ENCODE peak calls at places on chromosomes 11 and 22, in eight cellular contexts. O is hepatic stellate cell; F is progenitor cell of endocrine pancreas; E is EL; B is stromal cell of bone marrow; I is MM.1S; Q is fibroblast of lung; R is stimulated activated CD8-positive, alpha-beta memory T cell treated with anti-CD3 and anti-CD28 coated beads, Interleukin-4, amount 100 ng/mL, for 1 hour. H is an unnamed sample.

GRCh38 chr22:49925525-49926128 is 7.2 kb downstream of the CRELD2 start:
- DNase-seq in I (peak; percentile 23), O (no peak), F (no peak), R (peak; percentile 50), E (no peak), B (no peak), Q (no peak), H (no peak)

GRCh38 chr11:2204361-2205213 is 33.0 kb upstream of the TH start:
- DNase-seq in R (no peak), B (no peak), Q (no peak), I (no peak), O (no peak), E (no peak), F (peak; percentile 8), H (no peak)

GRCh38 chr11:129743029-129743846 is 72.4 kb upstream of the TMEM45B start:
- DNase-seq in B (no peak), O (no peak), Q (no peak), R (no peak), I (no peak), E (no peak), F (no peak), H (no peak)

GRCh38 chr11:33691051-33691864 is 9.4 kb downstream of the C11orf91 start:
- DNase-seq in O (no peak), F (no peak), B (no peak), R (no peak), E (no peak), I (no peak), Q (no peak), H (no peak)

GRCh38 chr11:68312117-68312779 is at the start of gene LRP5:
- DNase-seq in E (peak; percentile 40), R (no peak), B (no peak), I (peak; percentile 35), O (peak; percentile 70), Q (no peak), F (peak; percentile 37), H (peak; percentile 10)

GRCh38 chr11:59179121-59179520 is 7.2 kb downstream of the DTX4 start:
- DNase-seq in F (no peak), B (no peak), R (no peak), I (no peak), E (no peak), Q (no peak), O (no peak), H (no peak)

GRCh38 chr11:119093951-119094815 is 7.5 kb downstream of the DPAGT1 start:
- DNase-seq in Q (peak; percentile 43), E (peak; percentile 40), F (peak; percentile 33), I (no peak), O (peak; percentile 37), R (peak; percentile 29), B (peak; percentile 12), H (peak; percentile 38)

GRCh38 chr11:64916040-64916847 is 765 bp downstream of the ATG2A start:
- DNase-seq in E (peak; percentile 49), O (peak; percentile 61), B (no peak), Q (peak; percentile 43), R (no peak), I (peak; percentile 63), F (no peak), H (peak; percentile 33)

GRCh38 chr11:65720237-65720934 is at the start of gene RNASEH2C:
- DNase-seq in B (peak; percentile 76), I (peak; percentile 92), R (peak; percentile 54), Q (peak; percentile 84), E (peak; percentile 87), O (peak; percentile 91), F (peak; percentile 59), H (peak; percentile 80)

GRCh38 chr22:44407404-44408226 is 90.4 kb downstream of the RTL6 start:
- DNase-seq in B (no peak), O (no peak), I (no peak), Q (no peak), R (no peak), F (no peak), E (no peak), H (no peak)

GRCh38 chr11:75351541-75352416 is at the start of gene ARRB1:
- DNase-seq in F (peak; percentile 47), E (no peak), B (no peak), Q (peak; percentile 61), I (no peak), R (no peak), O (peak; percentile 77), H (no peak)

GRCh38 chr11:13760115-13760514 is 91.6 kb downstream of the FAR1 start:
- DNase-seq in Q (no peak), F (no peak), E (peak; percentile 58), R (no peak), O (no peak), B (no peak), I (no peak), H (peak; percentile 6)

GRCh38 chr22:43365715-43366440 is 22.7 kb upstream of the SCUBE1 start:
- DNase-seq in F (no peak), I (no peak), Q (no peak), O (no peak), E (no peak), B (no peak), R (no peak), H (no peak)

GRCh38 chr11:112225753-112226061 is 521 bp upstream of the PTS start:
- DNase-seq in Q (no peak), R (no peak), E (peak; percentile 88), B (peak; percentile 55), I (no peak), O (no peak), F (no peak), H (peak; percentile 71)

GRCh38 chr11:71530602-71531001 is 3.5 kb downstream of the KRTAP5-7 start:
- DNase-seq in I (no peak), O (no peak), Q (no peak), B (no peak), R (no peak), E (no peak), F (no peak), H (no peak)

GRCh38 chr11:128914216-128915147 is 23.3 kb downstream of the KCNJ5 start:
- DNase-seq in I (no peak), Q (no peak), B (no peak), E (no peak), R (no peak), O (no peak), F (no peak), H (no peak)

GRCh38 chr11:67441082-67441683 is 2.1 kb downstream of the CORO1B start:
- DNase-seq in B (no peak), I (no peak), O (no peak), R (no peak), Q (no peak), F (no peak), E (no peak), H (no peak)

GRCh38 chr11:24935059-24935458 is 438.2 kb downstream of the LUZP2 start:
- DNase-seq in E (no peak), O (no peak), F (no peak), B (no peak), R (no peak), Q (peak; percentile 76), I (no peak), H (peak; percentile 53)

GRCh38 chr11:71300187-71300586 is 47.8 kb upstream of the SHANK2 start:
- DNase-seq in Q (peak; percentile 40), I (no peak), O (peak; percentile 51), R (no peak), B (no peak), F (no peak), E (no peak), H (no peak)

GRCh38 chr22:50437511-50438304 is 37.1 kb downstream of the SBF1 start:
- DNase-seq in Q (no peak), O (no peak), F (no peak), R (no peak), E (no peak), B (no peak), I (no peak), H (no peak)

GRCh38 chr11:133072366-133072765 is 459.9 kb downstream of the OPCML start:
- DNase-seq in F (no peak), B (no peak), I (no peak), R (no peak), O (no peak), E (no peak), Q (no peak), H (no peak)

GRCh38 chr22:48746789-48747425 is 1080.8 kb downstream of the BRD1 start:
- DNase-seq in R (no peak), Q (no peak), F (peak; percentile 3), E (no peak), I (no peak), O (no peak), B (no peak), H (no peak)

GRCh38 chr11:17421781-17422180 is 33.3 kb upstream of the KCNJ11 start:
- DNase-seq in R (no peak), I (no peak), F (no peak), O (no peak), B (no peak), E (no peak), Q (no peak), H (no peak)

GRCh38 chr11:134124660-134125451 is 56.0 kb downstream of the JAM3 start:
- DNase-seq in R (no peak), F (peak; percentile 45), E (peak; percentile 39), O (peak; percentile 38), I (peak; percentile 19), B (peak; percentile 43), Q (peak; percentile 28), H (peak; percentile 66)

GRCh38 chr22:38474003-38474607 is 6.2 kb downstream of the KDELR3 start:
- DNase-seq in Q (no peak), B (no peak), O (no peak), I (no peak), E (no peak), F (no peak), R (no peak), H (no peak)

GRCh38 chr11:55795256-55795655 is at the start of gene OR5D14:
- DNase-seq in E (no peak), F (no peak), B (no peak), I (no peak), O (no peak), Q (no peak), R (no peak), H (no peak)

GRCh38 chr22:35150163-35151107 is 84.5 kb downstream of the ISX start:
- DNase-seq in I (peak; percentile 44), R (peak; percentile 29), O (peak; percentile 36), E (peak; percentile 56), B (no peak), F (peak; percentile 80), Q (peak; percentile 40), H (peak; percentile 42)

GRCh38 chr22:17159504-17159951 is 451 bp upstream of the HDHD5 start:
- DNase-seq in O (peak; percentile 60), E (peak; percentile 59), B (peak; percentile 6), I (no peak), R (no peak), F (no peak), Q (peak; percentile 38), H (peak; percentile 47)

GRCh38 chr11:78417888-78418583 is 416 bp upstream of the GAB2 start:
- DNase-seq in O (peak; percentile 82), F (peak; percentile 90), R (peak; percentile 56), B (peak; percentile 64), Q (peak; percentile 69), E (peak; percentile 83), I (peak; percentile 84), H (peak; percentile 69)

GRCh38 chr22:32852346-32853251 is 51.1 kb downstream of the TIMP3 start:
- DNase-seq in O (no peak), Q (peak; percentile 46), R (no peak), I (no peak), B (no peak), E (no peak), F (no peak), H (no peak)

GRCh38 chr11:39932996-39933395 is 1526.5 kb downstream of the LRRC4C start:
- DNase-seq in Q (no peak), I (no peak), F (no peak), R (no peak), E (no peak), O (no peak), B (no peak), H (no peak)

GRCh38 chr11:116062526-116063171 is 558.4 kb upstream of the CADM1 start:
- DNase-seq in F (no peak), B (no peak), Q (peak; percentile 0), O (no peak), E (no peak), I (no peak), R (no peak), H (no peak)

H was measured in IMR-90.